ENCODE peak calls at places on chromosomes 12 and 14, in nine cellular contexts. Q, I, Y, X, B, A, N, U and H are unnamed samples.
A peak's percentile ranks its signal among the peaks of the same experiment; 100 is the strongest.

GRCh38 chr12:109640961-109641360 is 67.4 kb downstream of the MVK start:
- DNase-seq in X (no peak), N (no peak), U (no peak), B (no peak), Y (no peak), Q (no peak), A (no peak), I (no peak), H (no peak)

GRCh38 chr12:113119980-113120669 is 15.4 kb downstream of the RASAL1 start:
- DNase-seq in U (no peak), N (no peak), Q (no peak), Y (no peak), I (no peak), B (peak; percentile 49), X (no peak), A (no peak), H (peak; percentile 21)

GRCh38 chr12:43099691-43100163 is 452.3 kb downstream of the ADAMTS20 start:
- DNase-seq in X (no peak), I (peak; percentile 9), Y (no peak), U (no peak), N (no peak), A (no peak), Q (no peak), B (no peak), H (no peak)

GRCh38 chr14:80798211-80798610 is 143.3 kb downstream of the CEP128 start:
- DNase-seq in Q (no peak), I (no peak), N (no peak), U (no peak), X (no peak), B (no peak), Y (no peak), A (no peak), H (no peak)

GRCh38 chr12:6476496-6476895 is 6.0 kb upstream of the VAMP1 start:
- DNase-seq in Y (no peak), B (no peak), X (no peak), N (no peak), I (peak; percentile 85), U (no peak), Q (no peak), A (peak; percentile 63), H (no peak)

GRCh38 chr12:131642101-131642540 is 68.8 kb upstream of the SFSWAP start:
- DNase-seq in N (peak; percentile 43), Y (peak; percentile 37), B (no peak), X (no peak), Q (no peak), I (no peak), A (peak; percentile 11), U (no peak), H (no peak)

GRCh38 chr12:116332705-116333380 is 55.4 kb upstream of the MED13L start:
- DNase-seq in I (no peak), Q (no peak), N (no peak), B (no peak), Y (no peak), A (no peak), X (no peak), U (no peak), H (peak; percentile 64)

GRCh38 chr12:80166751-80167150 is 67.4 kb downstream of the OTOGL start:
- DNase-seq in A (no peak), N (no peak), U (no peak), B (no peak), Y (no peak), I (no peak), X (no peak), Q (no peak), H (no peak)

GRCh38 chr12:87038098-87038497 is 781.9 kb upstream of the MGAT4C start:
- DNase-seq in Y (no peak), X (no peak), B (no peak), N (no peak), U (no peak), A (no peak), Q (no peak), I (no peak), H (no peak)

GRCh38 chr12:54378791-54379400 is 5.6 kb downstream of the ZNF385A start:
- DNase-seq in Y (peak; percentile 86), A (peak; percentile 94), I (peak; percentile 72), N (peak; percentile 88), U (no peak), X (peak; percentile 44), Q (no peak), B (no peak), H (no peak)

GRCh38 chr12:50061172-50061571 is 3.8 kb downstream of the ASIC1 start:
- DNase-seq in I (no peak), U (no peak), X (no peak), A (no peak), Q (no peak), Y (no peak), B (no peak), N (no peak), H (no peak)

GRCh38 chr12:95102916-95103671 is 29.7 kb upstream of the NR2C1 start:
- DNase-seq in I (peak; percentile 93), X (peak; percentile 64), N (peak; percentile 85), Q (no peak), U (no peak), Y (no peak), B (peak; percentile 1), A (peak; percentile 53), H (peak; percentile 97)